ENCODE peak calls at places on chromosomes 11 and 22, in four cellular contexts. D is stimulated activated CD4-positive, alpha-beta T cell treated with anti-CD3 and anti-CD28 coated beads, Interleukin-12 subunit alpha, Interleukin-12 subunit beta, amount 100 ng/mL, for 48 hours; V is skeletal muscle cell; K is CD8-positive, alpha-beta memory T cell. B is an unnamed sample.
A peak's percentile ranks its signal among the peaks of the same experiment; 100 is the strongest.

GRCh38 chr11:28581286-28582242 is 473.4 kb downstream of the METTL15 start:
- DNase-seq in D (no peak), V (peak; percentile 84), K (no peak), B (no peak)

GRCh38 chr11:33670250-33671011 is 30.2 kb downstream of the C11orf91 start:
- DNase-seq in D (no peak), V (no peak), K (no peak), B (no peak)

GRCh38 chr22:38353142-38353629 is 36.0 kb upstream of the CSNK1E start:
- DNase-seq in D (peak; percentile 50), V (no peak), K (peak; percentile 57), B (peak; percentile 41)

GRCh38 chr11:79179087-79179486 is 261.7 kb downstream of the TENM4 start:
- DNase-seq in D (no peak), V (no peak), K (no peak), B (no peak)

GRCh38 chr11:67354314-67355022 is 1.1 kb upstream of the POLD4 start:
- DNase-seq in D (no peak), V (peak; percentile 97), K (no peak), B (no peak)

GRCh38 chr11:127733552-127733951 is 733.0 kb upstream of the KIRREL3 start:
- DNase-seq in D (no peak), V (no peak), K (no peak), B (no peak)

GRCh38 chr11:35734669-35735068 is 72.1 kb downstream of the TRIM44 start:
- DNase-seq in D (no peak), V (no peak), K (no peak), B (no peak)

GRCh38 chr11:78417888-78418583 is 416 bp upstream of the GAB2 start:
- DNase-seq in D (peak; percentile 63), V (no peak), K (peak; percentile 71), B (peak; percentile 88)

GRCh38 chr22:35033635-35034296 is 32.2 kb upstream of the ISX start:
- DNase-seq in D (no peak), V (no peak), K (no peak), B (no peak)

GRCh38 chr11:133522344-133522743 is 10.0 kb downstream of the OPCML start:
- DNase-seq in D (no peak), V (no peak), K (no peak), B (no peak)

GRCh38 chr22:45009881-45010531 is at the start of gene PHF21B:
- DNase-seq in D (no peak), V (no peak), K (no peak), B (peak; percentile 90)

GRCh38 chr11:77092382-77092781 is 10.3 kb upstream of the OMP start:
- DNase-seq in D (no peak), V (no peak), K (no peak), B (no peak)

GRCh38 chr11:107970049-107970448 is 38.6 kb upstream of the CUL5 start:
- DNase-seq in D (no peak), V (no peak), K (no peak), B (no peak)

GRCh38 chr11:78069465-78069864 is 5.8 kb downstream of the THRSP start:
- DNase-seq in D (no peak), V (no peak), K (no peak), B (no peak)

GRCh38 chr22:48138427-48138826 is 1376.0 kb downstream of the TBC1D22A start:
- DNase-seq in D (no peak), V (no peak), K (no peak), B (no peak)

GRCh38 chr22:27170491-27170890 is 513.1 kb downstream of the MIAT start:
- DNase-seq in D (no peak), V (peak; percentile 90), K (no peak), B (no peak)